ENCODE peak calls at places on chromosomes 16 and 17, in four cellular contexts. One of them, this sample, is unnamed.

GRCh38 chr17:48101012-48101720 is at the start of gene CBX1:
- DNase-seq in lower leg skin: peak
- DNase-seq in tibial nerve: peak
- DNase-seq in HCT116: peak
- DNase-seq in this sample: peak

GRCh38 chr17:33811006-33811760 is 443.9 kb upstream of the CCL2 start:
- DNase-seq in lower leg skin: no peak
- DNase-seq in HCT116: no peak
- DNase-seq in tibial nerve: no peak
- DNase-seq in this sample: no peak

GRCh38 chr17:60457148-60457547 is 34.9 kb downstream of the CHCT1 start:
- DNase-seq in HCT116: no peak
- DNase-seq in tibial nerve: no peak
- DNase-seq in lower leg skin: no peak
- DNase-seq in this sample: no peak

GRCh38 chr16:25699069-25699468 is 7.3 kb downstream of the HS3ST4 start:
- DNase-seq in tibial nerve: no peak
- DNase-seq in lower leg skin: no peak
- DNase-seq in HCT116: no peak
- DNase-seq in this sample: no peak

GRCh38 chr17:7438656-7439460 is 454 bp upstream of the FGF11 start:
- DNase-seq in lower leg skin: no peak
- DNase-seq in tibial nerve: no peak
- DNase-seq in HCT116: no peak
- DNase-seq in this sample: no peak

GRCh38 chr17:32483451-32484019 is 3.3 kb upstream of the CDK5R1 start:
- DNase-seq in lower leg skin: no peak
- DNase-seq in HCT116: no peak
- DNase-seq in tibial nerve: peak
- DNase-seq in this sample: peak

GRCh38 chr16:61195006-61195405 is 841.2 kb downstream of the CDH8 start:
- DNase-seq in HCT116: no peak
- DNase-seq in tibial nerve: no peak
- DNase-seq in lower leg skin: no peak
- DNase-seq in this sample: no peak

GRCh38 chr16:83772806-83773205 is 35.0 kb upstream of the HSBP1 start:
- DNase-seq in HCT116: no peak
- DNase-seq in lower leg skin: no peak
- DNase-seq in tibial nerve: no peak
- DNase-seq in this sample: no peak